ENCODE peak calls at places on chromosomes 5 and 9, in five cellular contexts. P is mesenchymal stem cell, H is GM12878, G is cardiac muscle cell, M is tibial nerve. K is an unnamed sample.

GRCh38 chr5:157303667-157304327 is 37.9 kb downstream of the CYFIP2 start:
- DNase-seq in P (no peak), H (no peak), G (peak; percentile 54), M (no peak), K (no peak)

GRCh38 chr9:116285320-116285719 is 131.7 kb downstream of the PAPPA start:
- DNase-seq in P (no peak), H (no peak), G (no peak), M (no peak), K (no peak)

GRCh38 chr5:135534609-135535419 is 950 bp downstream of the NEUROG1 start:
- DNase-seq in P (no peak), H (no peak), G (no peak), M (no peak), K (no peak)

GRCh38 chr9:81589819-81590218 is 99.5 kb downstream of the TLE1 start:
- DNase-seq in P (no peak), H (no peak), G (no peak), M (no peak), K (no peak)

GRCh38 chr9:119153402-119153801 is 215.8 kb downstream of the BRINP1 start:
- DNase-seq in P (no peak), H (no peak), G (no peak), M (no peak), K (no peak)

GRCh38 chr9:8899541-8899940 is 1100.0 kb upstream of the DMAC1 start:
- DNase-seq in P (no peak), H (no peak), G (no peak), M (no peak), K (no peak)

GRCh38 chr9:130768265-130768664 is 66.8 kb upstream of the ABL1 start:
- DNase-seq in P (peak; percentile 63), H (no peak), G (no peak), M (no peak), K (no peak)

GRCh38 chr9:122099271-122099869 is 6.3 kb upstream of the TTLL11 start:
- DNase-seq in P (peak; percentile 65), H (no peak), G (peak; percentile 89), M (peak; percentile 91), K (peak; percentile 95)

GRCh38 chr9:108474356-108474755 is 381.4 kb downstream of the ACTL7B start:
- DNase-seq in P (peak; percentile 68), H (no peak), G (no peak), M (no peak), K (no peak)

GRCh38 chr5:57042524-57042931 is 90.6 kb upstream of the MIER3 start:
- DNase-seq in P (no peak), H (no peak), G (peak; percentile 76), M (no peak), K (no peak)

GRCh38 chr9:123933401-123933800 is 3.5 kb upstream of the DENND1A start:
- DNase-seq in P (peak; percentile 84), H (no peak), G (no peak), M (no peak), K (no peak)

GRCh38 chr5:141821430-141821925 is 56.7 kb downstream of the PCDH1 start:
- DNase-seq in P (peak; percentile 85), H (no peak), G (peak; percentile 35), M (no peak), K (no peak)

GRCh38 chr9:79256691-79257213 is 315.0 kb upstream of the TLE4 start:
- DNase-seq in P (peak; percentile 17), H (no peak), G (no peak), M (no peak), K (no peak)

GRCh38 chr5:157524887-157525286 is 50.7 kb downstream of the ADAM19 start:
- DNase-seq in P (no peak), H (no peak), G (no peak), M (no peak), K (no peak)

GRCh38 chr9:74824654-74825053 is 63.1 kb downstream of the TRPM6 start:
- DNase-seq in P (peak; percentile 43), H (no peak), G (no peak), M (peak; percentile 48), K (no peak)

GRCh38 chr9:130606887-130607582 is 27.7 kb downstream of the FUBP3 start:
- DNase-seq in P (no peak), H (no peak), G (no peak), M (no peak), K (no peak)

GRCh38 chr5:137498301-137498735 is 808 bp downstream of the SPOCK1 start:
- DNase-seq in P (no peak), H (no peak), G (peak; percentile 50), M (no peak), K (peak; percentile 41)

GRCh38 chr9:28086881-28087280 is 513.6 kb upstream of the C9orf72 start:
- DNase-seq in P (no peak), H (no peak), G (no peak), M (no peak), K (no peak)

GRCh38 chr5:74017112-74017511 is 391.1 kb downstream of the ARHGEF28 start:
- DNase-seq in P (peak; percentile 13), H (no peak), G (no peak), M (no peak), K (no peak)

GRCh38 chr5:103800728-103801127 is 238.1 kb upstream of the NUDT12 start:
- DNase-seq in P (peak; percentile 22), H (no peak), G (no peak), M (no peak), K (no peak)

GRCh38 chr5:94832685-94833084 is 214.2 kb downstream of the SLF1 start:
- DNase-seq in P (no peak), H (no peak), G (no peak), M (no peak), K (no peak)

GRCh38 chr5:39198080-39198479 is 21.3 kb downstream of the FYB1 start:
- DNase-seq in P (no peak), H (no peak), G (no peak), M (no peak), K (no peak)

GRCh38 chr9:33329117-33329563 is 38.8 kb downstream of the NFX1 start:
- DNase-seq in P (peak; percentile 51), H (no peak), G (no peak), M (peak; percentile 20), K (no peak)

GRCh38 chr5:90569084-90569483 is 10.5 kb downstream of the ADGRV1 start:
- DNase-seq in P (no peak), H (no peak), G (no peak), M (no peak), K (no peak)
- H3K9me3 ChIP-seq in P (peaks cover 5% of the 10 kb centered on the region), H (no peaks in the 10 kb centered on the region), G (no peaks in the 10 kb centered on the region), M (peaks cover 3% of the 10 kb centered on the region), K (no peaks in the 10 kb centered on the region)

GRCh38 chr5:172168311-172168710 is 19.7 kb downstream of the STK10 start:
- DNase-seq in P (peak; percentile 46), H (no peak), G (no peak), M (no peak), K (no peak)
- H3K4me1 ChIP-seq in P (peaks cover 30% of the 10 kb centered on the region), H (peaks cover 30% of the 10 kb centered on the region), G (peaks cover 24% of the 10 kb centered on the region), M (peaks cover 92% of the 10 kb centered on the region), K (peaks cover 47% of the 10 kb centered on the region)

DNA sequence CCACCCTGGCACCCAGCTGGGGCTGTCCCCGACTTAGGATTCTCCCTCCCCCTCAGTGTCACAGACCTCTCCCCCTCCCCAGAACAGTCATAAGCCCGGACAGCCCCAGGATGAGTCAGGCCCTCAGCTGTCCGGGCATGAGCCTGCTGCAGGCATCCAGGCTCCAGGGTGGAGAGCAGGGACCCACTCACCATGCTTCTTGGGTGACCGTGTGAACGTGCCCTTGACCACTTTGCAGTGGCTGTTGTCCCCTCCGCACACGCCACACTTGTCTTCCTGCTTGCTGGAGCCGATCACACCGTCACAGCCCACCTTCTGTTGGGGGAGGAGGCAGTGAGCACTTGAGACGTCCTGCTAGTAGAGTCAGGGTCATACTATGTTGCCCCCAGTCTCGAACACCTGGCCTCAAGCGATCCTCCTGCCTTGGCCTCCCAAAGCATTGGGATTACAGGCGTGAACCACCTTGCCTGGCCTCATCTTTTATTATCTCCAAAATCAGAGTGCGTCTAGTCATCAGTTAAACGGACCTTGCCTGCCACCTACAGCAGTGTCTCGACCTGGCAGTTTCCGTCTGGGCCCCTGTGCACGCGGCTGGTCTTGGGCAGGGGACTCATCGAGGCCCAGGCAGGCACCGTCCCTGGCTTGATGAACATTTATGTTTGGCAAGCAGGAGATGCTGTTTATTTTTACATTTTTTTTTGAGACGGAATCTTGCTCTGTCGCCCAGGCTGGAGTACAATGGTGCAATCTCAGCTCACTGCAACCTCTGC is 72.6 kb downstream of the ZNF354C start:
- DNase-seq in P (peak; percentile 2), H (no peak), G (no peak), M (no peak), K (no peak)
- H3K9me3 ChIP-seq in P (no peaks in the 10 kb centered on the region), H (peaks cover 1% of the 10 kb centered on the region), G (no peaks in the 10 kb centered on the region), M (no peaks in the 10 kb centered on the region), K (no peaks in the 10 kb centered on the region)

GRCh38 chr9:38015267-38015666 is 53.8 kb downstream of the SHB start:
- DNase-seq in P (no peak), H (no peak), G (no peak), M (no peak), K (no peak)

GRCh38 chr9:38010918-38011704 is 57.9 kb downstream of the SHB start:
- DNase-seq in P (no peak), H (no peak), G (no peak), M (no peak), K (no peak)

GRCh38 chr9:38009990-38010389 is 59.0 kb downstream of the SHB start:
- DNase-seq in P (no peak), H (no peak), G (no peak), M (no peak), K (no peak)

GRCh38 chr9:38011991-38012390 is 57.0 kb downstream of the SHB start:
- DNase-seq in P (no peak), H (no peak), G (no peak), M (no peak), K (no peak)

DNA sequence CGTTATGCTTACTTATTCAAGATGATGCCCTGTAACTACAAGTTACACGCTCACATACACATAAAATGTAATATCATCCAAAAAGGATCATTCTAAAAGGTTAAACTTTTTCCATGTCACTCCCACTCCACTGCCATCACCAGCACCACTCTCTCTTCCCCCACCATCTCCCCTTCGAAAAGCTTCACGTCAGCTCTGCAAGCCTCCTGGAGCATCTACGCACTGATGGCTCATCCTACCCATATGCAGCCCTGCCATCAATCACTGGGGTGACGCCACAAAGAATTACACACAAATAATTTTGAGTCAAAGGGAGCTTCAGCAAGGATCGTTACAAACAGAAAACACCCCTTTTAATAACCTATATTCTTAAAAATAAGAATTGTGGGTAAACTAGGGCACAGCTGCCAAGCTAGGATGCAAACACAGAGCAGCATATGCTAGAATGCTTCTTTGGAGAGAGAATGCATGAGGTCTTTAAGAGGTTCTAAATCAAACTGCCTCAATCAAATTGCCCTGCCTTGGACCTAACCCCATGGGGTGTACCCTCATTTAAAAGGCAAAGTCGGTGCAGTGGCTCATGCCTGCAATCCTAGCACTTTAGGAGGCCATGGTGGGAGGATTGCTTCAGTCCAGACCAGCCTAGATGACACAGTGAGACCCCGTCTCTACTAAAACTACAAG is 56.1 kb downstream of the SHB start:
- DNase-seq in P (no peak), H (no peak), G (no peak), M (no peak), K (no peak)
- H3K4me1 ChIP-seq in P (peaks cover 67% of the 10 kb centered on the region), H (peaks cover 13% of the 10 kb centered on the region), G (peaks cover 30% of the 10 kb centered on the region), M (peaks cover 37% of the 10 kb centered on the region), K (no peaks in the 10 kb centered on the region)

DNA sequence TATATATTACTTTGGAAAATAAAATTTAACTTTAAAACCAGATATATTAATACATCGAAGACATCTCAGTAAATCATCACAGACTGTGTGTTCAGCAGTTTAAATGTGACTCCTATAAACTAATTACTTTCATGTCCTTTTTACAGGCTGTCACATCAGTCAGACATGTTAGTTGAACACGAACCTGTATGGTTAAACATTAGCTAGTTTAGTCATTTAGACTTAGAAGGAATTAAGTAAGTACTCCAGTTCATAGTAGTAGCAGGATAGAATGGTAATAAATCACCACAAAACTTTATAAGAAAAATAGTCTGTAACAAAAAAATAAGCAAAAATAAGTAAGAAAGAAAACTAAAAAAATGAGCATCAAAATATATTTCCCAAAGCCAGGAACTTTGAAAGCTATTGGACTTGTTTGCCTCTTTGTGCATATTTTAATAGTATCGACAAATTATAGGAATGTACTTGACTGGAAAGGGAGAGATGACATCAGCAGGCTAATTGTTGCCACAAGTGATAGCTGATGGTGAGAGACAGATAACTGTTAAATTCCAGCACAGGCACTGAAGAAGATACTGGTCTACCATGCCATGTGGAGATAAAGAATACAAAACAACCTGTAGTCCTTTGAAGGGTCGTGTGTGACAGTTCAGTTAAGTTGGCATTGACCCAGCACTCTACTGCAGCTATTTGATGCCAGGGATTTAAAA is 83.9 kb downstream of the RIC1 start:
- DNase-seq in P (no peak), H (no peak), G (no peak), M (no peak), K (no peak)
- H3K9me3 ChIP-seq in P (peaks cover 36% of the 10 kb centered on the region), H (peaks cover 17% of the 10 kb centered on the region), G (no peaks in the 10 kb centered on the region), M (peaks cover 21% of the 10 kb centered on the region), K (no peaks in the 10 kb centered on the region)

K was measured in testis.